ENCODE peak calls at places on chromosomes 7 and 10, in five cellular contexts. F is neural crest cell, C is spleen, Q is RWPE1, K is GM13976. V is an unnamed sample.
A peak's percentile ranks its signal among the peaks of the same experiment; 100 is the strongest.

GRCh38 chr7:150902078-150903033 is 50.0 kb downstream of the AOC1 start:
- DNase-seq in F (no peak), C (no peak), Q (no peak), K (peak; percentile 13), V (no peak)

GRCh38 chr7:30659312-30659711 is 22.9 kb downstream of the CRHR2 start:
- DNase-seq in F (no peak), C (no peak), Q (no peak), K (no peak), V (no peak)

GRCh38 chr7:45566386-45566785 is 7.8 kb upstream of the ADCY1 start:
- DNase-seq in F (no peak), C (no peak), Q (no peak), K (no peak), V (no peak)

GRCh38 chr10:84845628-84846261 is 517.4 kb downstream of the CCSER2 start:
- DNase-seq in F (no peak), C (no peak), Q (no peak), K (no peak), V (peak; percentile 7)

GRCh38 chr7:26925768-26926167 is 61.4 kb upstream of the SKAP2 start:
- DNase-seq in F (no peak), C (no peak), Q (no peak), K (no peak), V (no peak)

GRCh38 chr7:73941836-73942551 is 81.0 kb downstream of the TMEM270 start:
- DNase-seq in F (no peak), C (no peak), Q (peak; percentile 39), K (no peak), V (no peak)

GRCh38 chr10:75935650-75936400 is 504.4 kb downstream of the LRMDA start:
- DNase-seq in F (no peak), C (no peak), Q (no peak), K (no peak), V (no peak)

GRCh38 chr7:69814421-69814962 is 216.2 kb downstream of the AUTS2 start:
- DNase-seq in F (peak; percentile 32), C (no peak), Q (no peak), K (no peak), V (no peak)

GRCh38 chr10:3813986-3814831 is 29.2 kb upstream of the KLF6 start:
- DNase-seq in F (no peak), C (no peak), Q (no peak), K (no peak), V (no peak)

GRCh38 chr10:52865213-52865612 is 92.6 kb upstream of the MBL2 start:
- DNase-seq in F (no peak), C (peak; percentile 65), Q (no peak), K (no peak), V (no peak)

GRCh38 chr10:119253433-119254174 is 46.2 kb downstream of the GRK5 start:
- DNase-seq in F (no peak), C (peak; percentile 65), Q (peak; percentile 88), K (peak; percentile 54), V (peak; percentile 85)

GRCh38 chr10:59557052-59557451 is 152.6 kb downstream of the SLC16A9 start:
- DNase-seq in F (no peak), C (no peak), Q (no peak), K (no peak), V (no peak)

GRCh38 chr7:42639930-42640329 is 271.9 kb downstream of the C7orf25 start:
- DNase-seq in F (no peak), C (no peak), Q (no peak), K (no peak), V (no peak)
- TF ChIP-seq CTCF in F (no peak), C (no peak), Q (no peak), K (no peak), V (no peak)

GRCh38 chr7:82166666-82167065 is 276.9 kb downstream of the CACNA2D1 start:
- DNase-seq in F (no peak), C (no peak), Q (no peak), K (no peak), V (no peak)

GRCh38 chr7:82167568-82168314 is 275.8 kb downstream of the CACNA2D1 start:
- DNase-seq in F (no peak), C (no peak), Q (no peak), K (no peak), V (no peak)

GRCh38 chr7:82164410-82164809 is 279.2 kb downstream of the CACNA2D1 start:
- DNase-seq in F (no peak), C (no peak), Q (no peak), K (no peak), V (no peak)

GRCh38 chr7:82163586-82163985 is 280.0 kb downstream of the CACNA2D1 start:
- DNase-seq in F (no peak), C (no peak), Q (no peak), K (no peak), V (no peak)

GRCh38 chr7:82164813-82165212 is 278.8 kb downstream of the CACNA2D1 start:
- DNase-seq in F (no peak), C (no peak), Q (peak; percentile 4), K (no peak), V (no peak)
- TF ChIP-seq CTCF in F (no peak), C (no peak), Q (no peak), K (no peak), V (no peak)

GRCh38 chr7:116438274-116438673 is 61.3 kb upstream of the CAV2 start:
- DNase-seq in F (no peak), C (no peak), Q (no peak), K (no peak), V (no peak)
- TF ChIP-seq CTCF in F (no peak), C (no peak), Q (peak; percentile 19), K (no peak), V (no peak)

GRCh38 chr7:1438208-1438607 is 21.1 kb downstream of the MICALL2 start:
- DNase-seq in F (no peak), C (no peak), Q (no peak), K (no peak), V (no peak)

GRCh38 chr7:1441615-1442354 is 17.5 kb downstream of the MICALL2 start:
- DNase-seq in F (no peak), C (no peak), Q (no peak), K (no peak), V (no peak)

GRCh38 chr7:1438821-1439220 is 20.4 kb downstream of the MICALL2 start:
- DNase-seq in F (no peak), C (no peak), Q (no peak), K (no peak), V (no peak)

GRCh38 chr7:1440620-1441019 is 18.6 kb downstream of the MICALL2 start:
- DNase-seq in F (no peak), C (no peak), Q (no peak), K (no peak), V (no peak)

GRCh38 chr7:1439373-1440363 is 19.6 kb downstream of the MICALL2 start:
- DNase-seq in F (no peak), C (no peak), Q (no peak), K (no peak), V (no peak)
- TF ChIP-seq CTCF in F (no peak), C (no peak), Q (no peak), K (no peak), V (no peak)

GRCh38 chr10:71268751-71269150 is 50.3 kb upstream of the SLC29A3 start:
- DNase-seq in F (no peak), C (no peak), Q (no peak), K (no peak), V (no peak)

GRCh38 chr10:71269301-71270288 is 49.5 kb upstream of the SLC29A3 start:
- DNase-seq in F (no peak), C (no peak), Q (no peak), K (no peak), V (no peak)

GRCh38 chr10:71266918-71267442 is 52.1 kb upstream of the SLC29A3 start:
- DNase-seq in F (no peak), C (no peak), Q (no peak), K (no peak), V (no peak)

GRCh38 chr10:71267508-71268240 is 51.4 kb upstream of the SLC29A3 start:
- DNase-seq in F (no peak), C (no peak), Q (no peak), K (no peak), V (no peak)

DNA sequence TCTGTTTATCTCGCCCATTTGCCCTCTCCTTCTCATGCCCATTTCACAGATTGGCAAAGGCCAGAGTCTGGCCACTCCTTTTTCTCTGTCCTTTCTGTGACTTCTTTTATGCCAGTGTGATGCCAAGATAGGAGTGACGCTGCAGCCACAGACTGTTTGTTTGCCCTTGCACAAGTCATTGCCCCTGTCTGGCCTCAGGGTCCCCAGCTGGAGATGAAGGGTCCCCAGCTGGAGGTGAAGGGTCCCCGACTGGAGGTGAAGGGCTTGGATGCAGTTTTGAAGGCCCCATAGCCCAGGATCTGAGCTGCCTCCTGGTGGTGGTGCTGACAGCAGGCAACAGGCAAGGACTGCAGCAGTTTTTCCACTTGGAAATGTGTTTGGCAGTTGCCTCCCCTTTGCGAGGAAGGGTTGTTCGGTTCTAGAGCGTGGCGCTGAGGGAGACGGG is 50.8 kb upstream of the SLC29A3 start:
- DNase-seq in F (no peak), C (no peak), Q (no peak), K (no peak), V (no peak)
- TF ChIP-seq CTCF in F (peak; percentile 49), C (peak; percentile 30), Q (peak; percentile 18), K (no peak), V (no peak)

GRCh38 chr7:20440472-20441105 is 109.9 kb downstream of the ITGB8 start:
- DNase-seq in F (peak; percentile 25), C (no peak), Q (no peak), K (no peak), V (peak; percentile 35)
- TF ChIP-seq CTCF in F (peak; percentile 60), C (peak; percentile 12), Q (no peak), K (peak; percentile 63), V (peak; percentile 36)

GRCh38 chr10:132570265-132570664 is 32.7 kb downstream of the INPP5A start:
- DNase-seq in F (no peak), C (no peak), Q (no peak), K (no peak), V (no peak)

GRCh38 chr10:132572545-132572937 is 35.0 kb downstream of the INPP5A start:
- DNase-seq in F (no peak), C (no peak), Q (no peak), K (no peak), V (no peak)

GRCh38 chr10:132574288-132574687 is 36.7 kb downstream of the INPP5A start:
- DNase-seq in F (no peak), C (no peak), Q (no peak), K (no peak), V (no peak)

GRCh38 chr10:132570771-132571564 is 33.4 kb downstream of the INPP5A start:
- DNase-seq in F (no peak), C (peak; percentile 93), Q (peak; percentile 80), K (peak; percentile 65), V (no peak)

DNA sequence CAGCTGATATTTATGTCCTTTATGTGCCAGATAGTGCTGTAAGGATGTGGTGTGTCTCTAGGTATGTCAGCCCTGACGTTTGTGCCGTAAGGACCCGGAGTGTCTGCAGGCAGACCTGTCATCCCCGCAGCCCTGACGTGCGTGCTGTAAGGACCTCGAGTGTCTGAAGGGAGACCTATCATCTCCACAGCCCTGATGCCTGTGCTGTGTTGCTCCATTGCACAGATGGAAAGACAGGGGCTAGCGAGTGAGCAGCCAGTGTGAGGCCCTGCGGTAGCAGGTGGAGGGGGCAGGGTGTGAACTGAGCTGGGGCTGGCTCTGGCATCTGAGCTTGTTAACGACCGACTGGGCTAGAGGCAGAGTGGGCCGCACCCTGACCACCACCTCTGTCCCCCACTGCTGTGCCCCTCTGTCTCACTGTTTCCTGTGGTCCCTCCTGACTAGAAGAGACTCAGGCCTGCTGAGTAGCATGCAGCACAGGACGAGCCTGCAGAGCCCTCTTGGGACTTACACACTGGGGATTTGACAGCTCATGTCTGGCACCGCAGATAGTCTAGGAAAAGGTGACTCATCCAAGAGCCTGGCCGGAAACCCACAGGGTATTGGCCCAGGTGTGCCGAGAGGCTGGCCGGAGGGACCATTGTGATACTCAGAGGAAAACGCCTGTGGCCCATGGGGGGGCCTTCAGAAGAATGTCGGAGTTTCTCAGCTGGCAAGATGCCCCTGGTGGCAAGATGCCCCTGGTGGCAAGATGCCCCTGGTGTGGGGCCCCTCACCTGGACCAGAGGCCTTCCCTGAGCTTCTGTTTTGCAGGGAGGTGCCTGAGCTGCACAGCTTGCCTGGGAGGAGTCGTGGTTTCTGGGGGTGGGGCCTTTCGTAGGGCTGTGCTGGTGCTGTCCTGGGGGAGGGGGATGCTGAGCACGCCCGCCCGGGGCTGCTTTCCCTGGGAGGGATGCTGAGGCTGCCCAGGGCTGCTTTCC is 34.3 kb downstream of the INPP5A start:
- DNase-seq in F (no peak), C (no peak), Q (peak; percentile 98), K (peak; percentile 89), V (peak; percentile 92)
- TF ChIP-seq CTCF in F (no peak), C (no peak), Q (no peak), K (no peak), V (no peak)